ENCODE peak calls at places on chromosomes 1 and 21, in four cellular contexts. E is stimulated activated CD8-positive, alpha-beta memory T cell treated with anti-CD3 and anti-CD28 coated beads, Interleukin-12 subunit alpha, Interleukin-12 subunit beta, amount 100 ng/mL, for 4 hours; I is lower leg skin; M is CD4-positive, CD25-positive, alpha-beta regulatory T cell. C is an unnamed sample.

GRCh38 chr1:36411674-36412648 is 14.3 kb upstream of the LSM10 start:
- DNase-seq in I (no peak), E (no peak), M (peak), C (no peak)

GRCh38 chr1:46581685-46582455 is 22.2 kb downstream of the MKNK1 start:
- DNase-seq in I (no peak), E (no peak), M (no peak), C (no peak)

GRCh38 chr21:31337086-31337485 is 7.0 kb downstream of the TIAM1 start:
- DNase-seq in M (no peak), I (no peak), E (no peak), C (no peak)

GRCh38 chr1:108880850-108881249 is 4.1 kb downstream of the GPSM2 start:
- DNase-seq in E (no peak), M (no peak), I (no peak), C (no peak)

GRCh38 chr1:169836198-169836597 is 41.5 kb upstream of the METTL18 start:
- DNase-seq in E (no peak), M (no peak), I (no peak), C (no peak)

GRCh38 chr1:21639594-21640041 is 29.5 kb downstream of the RAP1GAP start:
- DNase-seq in E (no peak), I (no peak), M (no peak), C (no peak)

GRCh38 chr1:159889821-159890252 is 10.1 kb downstream of the CFAP45 start:
- DNase-seq in I (no peak), M (no peak), E (no peak), C (no peak)

GRCh38 chr1:46489638-46490602 is at the start of gene DMBX1:
- DNase-seq in I (no peak), M (no peak), E (no peak), C (no peak)